ENCODE peak calls at places on chromosome 6, in seven cellular contexts. Y is GM12891, A is SK-N-SH, L is HepG2, O is H1, U is K562, Q is GM12878. V is an unnamed sample.

GRCh38 chr6:170208171-170208601 is 82.7 kb downstream of the DLL1 start:
- DNase-seq in A (peak; percentile 17), Q (no peak), O (no peak), Y (no peak), L (no peak), U (no peak), V (no peak)

GRCh38 chr6:128124713-128125112 is 223.9 kb upstream of the THEMIS start:
- DNase-seq in A (no peak), O (no peak), Q (no peak), Y (no peak), L (peak; percentile 69), U (no peak), V (no peak)

GRCh38 chr6:42171813-42172595 is 1.2 kb upstream of the GUCA1A start:
- DNase-seq in Q (no peak), L (no peak), U (no peak), O (no peak), A (no peak), Y (no peak), V (no peak)

GRCh38 chr6:107845777-107846176 is 21.7 kb upstream of the SCML4 start:
- DNase-seq in L (no peak), Y (no peak), Q (no peak), O (no peak), A (no peak), U (no peak), V (no peak)

GRCh38 chr6:10414766-10415592 is at the start of gene TFAP2A:
- DNase-seq in A (no peak), O (no peak), U (peak; percentile 48), Y (no peak), L (no peak), Q (no peak), V (no peak)

GRCh38 chr6:7758456-7758855 is 32.6 kb downstream of the BMP6 start:
- DNase-seq in Y (no peak), Q (no peak), L (no peak), U (no peak), A (no peak), O (no peak), V (no peak)

GRCh38 chr6:160041608-160042007 is 72.7 kb downstream of the IGF2R start:
- DNase-seq in L (peak; percentile 22), Q (no peak), U (no peak), Y (no peak), A (no peak), O (no peak), V (no peak)

GRCh38 chr6:167113935-167114910 is 8.7 kb upstream of the CCR6 start:
- DNase-seq in A (peak; percentile 34), U (no peak), O (no peak), L (no peak), Q (peak; percentile 93), Y (peak; percentile 78), V (peak; percentile 84)

GRCh38 chr6:161596807-161597505 is 323.1 kb upstream of the AGPAT4 start:
- DNase-seq in U (no peak), O (no peak), L (no peak), Y (no peak), A (no peak), Q (no peak), V (no peak)

GRCh38 chr6:43476744-43477143 is 626 bp upstream of the TJAP1 start:
- DNase-seq in O (no peak), Q (no peak), A (no peak), L (no peak), Y (no peak), U (no peak), V (no peak)

GRCh38 chr6:110357298-110357695 is 852 bp downstream of the METTL24 start:
- DNase-seq in Q (no peak), O (no peak), Y (no peak), U (no peak), L (no peak), A (no peak), V (no peak)

GRCh38 chr6:153208706-153209105 is 77.6 kb upstream of the RGS17 start:
- DNase-seq in Q (no peak), U (no peak), O (no peak), L (no peak), Y (no peak), A (no peak), V (no peak)

GRCh38 chr6:166503167-166503744 is 83.2 kb downstream of the RAMACL start:
- DNase-seq in U (no peak), L (no peak), Q (no peak), A (no peak), O (no peak), Y (no peak), V (no peak)

GRCh38 chr6:37705239-37706051 is 7.8 kb upstream of the MDGA1 start:
- DNase-seq in Y (peak; percentile 82), Q (peak; percentile 30), O (peak; percentile 67), L (no peak), A (peak; percentile 86), U (peak; percentile 87), V (peak; percentile 42)

GRCh38 chr6:26246553-26246952 is 118.4 kb upstream of the BTN3A2 start:
- DNase-seq in A (no peak), U (no peak), Q (no peak), O (no peak), Y (no peak), L (no peak), V (no peak)

GRCh38 chr6:79878142-79878748 is 69.1 kb downstream of the ELOVL4 start:
- DNase-seq in Q (no peak), O (no peak), Y (no peak), A (no peak), L (no peak), U (no peak), V (no peak)

GRCh38 chr6:66145867-66146266 is 438.8 kb upstream of the EYS start:
- DNase-seq in Y (no peak), A (no peak), O (no peak), U (no peak), L (no peak), Q (no peak), V (no peak)
- TF ChIP-seq TAF1 in Y (no peak), A (no peak), O (no peak), U (no peak), L (no peak), Q (no peak), V (no peak)

GRCh38 chr6:36027501-36028087 is at the start of gene MAPK14:
- DNase-seq in L (peak; percentile 100), A (peak; percentile 97), Q (peak; percentile 96), Y (peak; percentile 91), U (peak; percentile 100), O (peak; percentile 97), V (peak; percentile 91)

GRCh38 chr6:36032245-36032644 is 4.6 kb downstream of the MAPK14 start:
- DNase-seq in L (no peak), Q (no peak), O (no peak), U (no peak), Y (no peak), A (no peak), V (no peak)

GRCh38 chr6:36028088-36028886 is 679 bp downstream of the MAPK14 start:
- DNase-seq in L (peak; percentile 46), Y (no peak), U (peak; percentile 60), Q (no peak), A (peak; percentile 41), O (no peak), V (peak; percentile 19)

GRCh38 chr6:36028887-36029324 is 1.3 kb downstream of the MAPK14 start:
- DNase-seq in Q (no peak), O (no peak), L (peak; percentile 52), U (peak; percentile 76), Y (no peak), A (peak; percentile 53), V (no peak)

DNA sequence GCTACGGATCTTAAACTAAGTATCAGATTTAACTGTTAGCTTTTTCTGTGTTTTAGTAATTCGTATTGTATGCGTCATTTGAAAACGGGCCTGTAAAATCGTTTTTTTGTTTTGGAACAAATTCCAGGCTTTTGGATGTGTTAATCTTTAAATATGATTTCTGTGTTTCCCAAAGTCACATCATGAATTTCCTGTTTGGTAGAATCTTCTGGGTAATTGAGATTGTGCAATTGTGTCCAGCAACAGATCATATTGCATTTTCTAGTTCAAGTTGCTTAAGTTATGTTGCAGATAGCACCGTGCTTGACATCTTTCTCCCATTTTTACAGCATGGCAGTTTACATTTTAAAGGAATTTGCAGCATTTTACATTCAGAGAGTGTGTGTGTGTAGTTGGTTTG is 1.9 kb downstream of the MAPK14 start:
- DNase-seq in L (peak; percentile 68), A (no peak), O (no peak), Y (no peak), Q (no peak), U (peak; percentile 53), V (no peak)
- TF ChIP-seq POLR2AphosphoS5 in L (no peak), A (no peak), O (no peak), Y (no peak), Q (no peak), U (no peak), V (no peak)

DNA sequence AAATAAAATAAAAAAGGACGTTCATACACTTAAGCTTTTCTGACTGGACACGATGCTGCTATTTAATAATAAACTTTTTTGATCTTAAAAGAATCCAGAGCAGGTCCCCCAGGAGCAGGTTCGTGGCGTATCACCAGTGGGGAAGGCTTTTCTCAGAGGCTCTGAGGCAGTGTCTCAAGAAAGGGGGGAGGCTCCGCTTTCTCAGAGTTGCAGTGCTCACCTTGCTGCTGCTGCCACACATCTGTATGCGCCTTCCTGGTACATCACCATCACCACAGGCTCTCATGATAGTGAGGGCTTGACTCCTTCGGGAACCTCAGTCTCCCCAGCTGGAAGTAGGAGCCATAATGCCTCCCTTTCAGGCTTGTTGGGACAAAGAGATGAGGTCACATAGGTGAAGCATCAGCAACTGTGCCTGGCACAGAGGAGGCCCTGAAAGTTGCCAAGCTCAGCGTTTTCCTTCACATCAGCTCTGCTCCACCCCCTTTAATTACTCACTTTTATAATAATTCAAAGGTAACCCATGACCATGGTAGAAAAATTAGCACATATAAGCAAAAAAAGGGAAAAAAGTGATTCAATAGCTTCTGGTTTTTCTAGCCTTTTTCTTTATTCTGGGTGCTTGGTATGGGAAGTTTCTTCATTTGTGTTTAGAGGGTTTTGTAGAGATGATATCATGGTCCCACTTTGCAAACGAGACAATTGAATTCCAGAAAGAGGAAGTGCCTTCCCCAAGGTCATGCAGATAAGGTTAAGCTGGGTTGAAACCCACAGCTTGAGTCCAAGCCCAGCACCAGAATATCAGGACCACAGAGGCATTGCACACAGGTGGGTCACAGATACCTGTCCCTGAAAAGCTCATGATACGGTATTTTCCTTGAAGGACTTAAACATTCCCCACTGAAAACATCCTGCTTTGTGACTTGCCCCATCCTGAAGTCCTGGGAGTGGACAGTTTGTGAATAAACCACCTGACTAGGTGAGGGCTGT is 24.5 kb downstream of the SRSF3 start:
- DNase-seq in U (peak; percentile 44), L (no peak), O (no peak), A (no peak), Q (no peak), Y (no peak), V (no peak)
- TF ChIP-seq TAF1 in U (no peak), L (no peak), O (no peak), A (no peak), Q (no peak), Y (no peak), V (no peak)

DNA sequence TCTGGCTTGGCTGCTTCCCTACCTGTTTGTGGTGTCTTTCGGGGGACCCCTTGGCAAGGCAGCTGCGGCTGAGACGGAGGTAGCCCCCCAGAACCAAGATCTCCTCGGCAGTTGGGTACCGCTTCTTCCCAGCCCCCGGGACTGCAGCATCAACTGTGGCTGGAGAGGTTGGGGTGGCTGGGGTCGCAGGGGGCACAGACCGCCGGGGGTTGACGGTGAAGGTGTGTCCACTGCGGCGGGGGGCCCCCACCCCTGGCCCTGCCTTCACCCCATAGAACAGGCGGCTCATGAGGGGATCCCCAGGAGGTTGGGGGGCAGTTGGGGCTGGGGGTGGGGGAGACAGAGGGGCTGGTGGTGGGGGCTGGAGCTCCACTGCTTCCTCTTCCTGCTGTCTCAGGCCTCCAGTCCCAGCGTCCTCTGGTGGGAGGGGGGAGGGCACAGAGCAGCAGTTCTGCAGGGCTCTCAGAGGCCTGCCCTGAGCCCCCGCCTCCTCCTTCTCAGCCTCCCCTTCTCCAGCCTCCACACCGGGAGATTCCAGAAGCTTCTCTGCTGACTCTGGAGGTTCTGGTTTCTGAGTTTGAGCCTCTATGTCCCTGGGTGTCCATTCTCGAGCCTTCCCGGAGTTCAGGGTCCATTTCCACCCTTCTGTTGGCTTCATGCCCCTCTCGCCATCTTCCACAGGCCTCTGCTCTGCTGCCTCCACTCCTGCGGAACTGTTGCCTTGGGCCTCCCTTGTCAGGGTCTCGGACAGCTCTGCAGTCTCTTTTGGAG is 1.9 kb downstream of the PPP1R18 start:
- DNase-seq in A (peak; percentile 45), O (no peak), Q (no peak), U (peak; percentile 84), Y (peak; percentile 48), L (no peak), V (no peak)
- TF ChIP-seq POLR2AphosphoS5 in A (no peak), O (no peak), Q (no peak), U (no peak), Y (no peak), L (no peak), V (peak; percentile 23)